ENCODE peak calls at places on chromosomes 2 and 18, in four cellular contexts. B, D, H and Y are unnamed samples. For H3K27me3, the result is how much of the 10 kb centered on the place peaks cover.

GRCh38 chr2:206801417-206801772 is 36.0 kb downstream of the FASTKD2 start:
- DNase-seq in B (no peak), D (no peak), H (no peak), Y (no peak)

GRCh38 chr2:8337321-8337720 is 344.5 kb upstream of the ID2 start:
- DNase-seq in B (no peak), D (no peak), H (no peak), Y (no peak)

GRCh38 chr2:190648289-190649034 is 421 bp upstream of the NAB1 start:
- DNase-seq in B (peak), D (peak), H (no peak), Y (peak)

GRCh38 chr18:24402209-24402785 is 4.7 kb upstream of the OSBPL1A start:
- DNase-seq in B (no peak), D (no peak), H (no peak), Y (peak)

GRCh38 chr2:113848758-113849460 is 41.0 kb upstream of the ACTR3 start:
- DNase-seq in B (no peak), D (no peak), H (no peak), Y (no peak)

GRCh38 chr18:59893971-59894370 is 5.8 kb upstream of the PMAIP1 start:
- DNase-seq in B (no peak), D (no peak), H (no peak), Y (no peak)

GRCh38 chr2:237739101-237739500 is 59.5 kb upstream of the RBM44 start:
- DNase-seq in B (no peak), D (no peak), H (no peak), Y (peak)

GRCh38 chr2:144401036-144401435 is 118.9 kb downstream of the ZEB2 start:
- DNase-seq in B (no peak), D (no peak), H (no peak), Y (no peak)

GRCh38 chr2:235371018-235371417 is 122.8 kb upstream of the AGAP1 start:
- DNase-seq in B (no peak), D (no peak), H (no peak), Y (no peak)

GRCh38 chr2:176172748-176173586 is 15.5 kb upstream of the HOXD1 start:
- DNase-seq in B (no peak), D (no peak), H (no peak), Y (no peak)
- H3K27me3 ChIP-seq in B (under half), D (half or more), H (half or more), Y (half or more)

GRCh38 chr18:6929370-6930102 is 188.1 kb downstream of the LAMA1 start:
- DNase-seq in B (no peak), D (no peak), H (no peak), Y (peak)
- H3K4me3 ChIP-seq in B (no peak), D (no peak), H (no peak), Y (no peak)

DNA sequence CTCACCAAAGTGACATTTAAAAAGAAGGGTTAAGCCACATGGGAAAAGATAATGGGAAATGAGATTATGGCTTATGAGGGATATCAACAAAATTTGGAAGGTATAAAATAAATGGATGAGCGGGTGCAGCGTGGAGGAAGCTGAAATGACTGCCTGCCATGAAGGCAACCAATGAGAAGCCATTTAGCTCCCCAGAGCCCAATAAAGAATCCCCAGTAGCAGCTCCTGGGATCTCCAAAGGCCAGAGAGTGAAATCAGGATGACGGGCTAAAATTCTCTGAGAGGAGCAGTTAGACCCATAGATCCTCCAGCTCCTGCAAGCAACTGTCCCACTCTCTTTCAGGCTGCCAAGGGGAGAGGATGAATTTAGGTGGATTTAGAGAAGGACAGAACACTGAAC is 12.9 kb upstream of the MAPRE3 start:
- DNase-seq in B (no peak), D (no peak), H (no peak), Y (no peak)
- H3K27me3 ChIP-seq in B (half or more), D (under half), H (under half), Y (under half)

DNA sequence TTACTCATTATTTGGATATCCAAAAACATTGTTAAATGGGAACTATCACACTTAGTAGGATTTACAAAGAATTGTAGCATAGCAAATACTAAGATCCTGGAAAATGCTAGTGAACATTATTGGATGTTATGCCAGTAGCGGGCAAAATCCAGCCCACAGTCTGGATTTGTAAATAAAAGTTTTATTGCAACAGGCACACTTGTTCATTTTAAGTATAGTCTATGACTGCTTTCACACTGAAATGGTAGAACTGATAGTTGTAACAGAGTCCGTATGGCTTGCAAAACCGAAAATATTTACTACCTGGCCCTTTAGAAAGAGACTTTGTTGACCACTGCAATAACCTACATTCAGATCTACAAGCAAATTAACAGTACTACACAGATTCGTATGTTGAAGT is 53.6 kb downstream of the ACVR1 start:
- DNase-seq in B (no peak), D (no peak), H (no peak), Y (no peak)
- H3K4me3 ChIP-seq in B (no peak), D (no peak), H (no peak), Y (no peak)

DNA sequence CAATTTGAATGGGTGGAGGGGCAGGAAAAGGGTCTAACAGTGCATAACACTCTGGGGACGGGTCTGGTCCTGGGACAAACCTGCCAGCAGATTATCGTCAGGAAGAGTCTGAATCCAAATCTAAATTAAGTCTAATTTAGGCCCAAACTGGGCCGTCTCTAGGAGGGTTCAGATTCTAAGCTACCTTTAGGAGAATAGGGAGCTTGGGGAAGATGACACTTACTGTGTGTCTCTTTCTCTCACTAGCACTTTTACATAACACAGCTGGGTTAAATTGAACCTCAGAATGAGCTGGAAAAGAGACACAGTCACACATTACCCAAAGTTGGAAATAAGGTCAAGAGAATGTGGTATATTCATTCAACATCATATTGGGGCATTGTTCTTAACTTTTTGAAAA is 228.8 kb downstream of the KCNH7 start:
- DNase-seq in B (no peak), D (no peak), H (no peak), Y (no peak)
- H3K27me3 ChIP-seq in B (under half), D (under half), H (under half), Y (under half)